ENCODE peak calls at places on chromosomes 4 and X, in seven cellular contexts. One of them, this sample, is unnamed.

GRCh38 chrX:10939384-10939783 is 171.7 kb upstream of the HCCS start:
- DNase-seq in IMR-90: peak
- DNase-seq in left lung: no peak
- DNase-seq in esophagus squamous epithelium: no peak
- DNase-seq in mucosa of descending colon: no peak
- DNase-seq in HL-60: no peak
- DNase-seq in fibroblast of mammary gland: no peak
- DNase-seq in this sample: peak

GRCh38 chrX:13090261-13091110 is 46.1 kb upstream of the FAM9C start:
- DNase-seq in IMR-90: peak
- DNase-seq in left lung: no peak
- DNase-seq in esophagus squamous epithelium: no peak
- DNase-seq in mucosa of descending colon: no peak
- DNase-seq in HL-60: peak
- DNase-seq in fibroblast of mammary gland: no peak
- DNase-seq in this sample: peak

GRCh38 chrX:149903889-149904748 is 23.1 kb downstream of the MAGEA8 start:
- DNase-seq in IMR-90: peak
- DNase-seq in left lung: no peak
- DNase-seq in esophagus squamous epithelium: no peak
- DNase-seq in mucosa of descending colon: no peak
- DNase-seq in HL-60: no peak
- DNase-seq in fibroblast of mammary gland: peak
- DNase-seq in this sample: peak

GRCh38 chr4:118036336-118036735 is 2.0 kb downstream of the NDST3 start:
- DNase-seq in IMR-90: no peak
- DNase-seq in left lung: no peak
- DNase-seq in esophagus squamous epithelium: no peak
- DNase-seq in mucosa of descending colon: peak
- DNase-seq in HL-60: no peak
- DNase-seq in fibroblast of mammary gland: no peak
- DNase-seq in this sample: no peak

GRCh38 chr4:186002853-186003252 is 66.1 kb upstream of the TLR3 start:
- DNase-seq in IMR-90: no peak
- DNase-seq in left lung: no peak
- DNase-seq in esophagus squamous epithelium: no peak
- DNase-seq in mucosa of descending colon: no peak
- DNase-seq in HL-60: no peak
- DNase-seq in fibroblast of mammary gland: no peak
- DNase-seq in this sample: no peak

GRCh38 chrX:22690116-22690515 is 309.6 kb upstream of the DDX53 start:
- DNase-seq in IMR-90: peak
- DNase-seq in left lung: no peak
- DNase-seq in esophagus squamous epithelium: no peak
- DNase-seq in mucosa of descending colon: no peak
- DNase-seq in HL-60: no peak
- DNase-seq in fibroblast of mammary gland: peak
- DNase-seq in this sample: no peak

GRCh38 chrX:50677789-50678188 is 136.2 kb downstream of the SHROOM4 start:
- DNase-seq in IMR-90: no peak
- DNase-seq in left lung: no peak
- DNase-seq in esophagus squamous epithelium: no peak
- DNase-seq in mucosa of descending colon: no peak
- DNase-seq in HL-60: no peak
- DNase-seq in fibroblast of mammary gland: no peak
- DNase-seq in this sample: no peak

GRCh38 chr4:22268350-22269025 is 247.4 kb downstream of the ADGRA3 start:
- DNase-seq in IMR-90: no peak
- DNase-seq in left lung: no peak
- DNase-seq in esophagus squamous epithelium: no peak
- DNase-seq in mucosa of descending colon: no peak
- DNase-seq in HL-60: no peak
- DNase-seq in fibroblast of mammary gland: no peak
- DNase-seq in this sample: no peak

GRCh38 chr4:133921280-133922195 is 280.1 kb downstream of the PABPC4L start:
- DNase-seq in IMR-90: peak
- DNase-seq in left lung: no peak
- DNase-seq in esophagus squamous epithelium: no peak
- DNase-seq in mucosa of descending colon: no peak
- DNase-seq in HL-60: no peak
- DNase-seq in fibroblast of mammary gland: peak
- DNase-seq in this sample: peak

GRCh38 chrX:47448165-47448806 is 34.7 kb downstream of the ZNF41 start:
- DNase-seq in IMR-90: no peak
- DNase-seq in left lung: no peak
- DNase-seq in esophagus squamous epithelium: no peak
- DNase-seq in mucosa of descending colon: no peak
- DNase-seq in HL-60: no peak
- DNase-seq in fibroblast of mammary gland: no peak
- DNase-seq in this sample: no peak

GRCh38 chr4:13989496-13989895 is 362.0 kb upstream of the BOD1L1 start:
- DNase-seq in IMR-90: no peak
- DNase-seq in left lung: no peak
- DNase-seq in esophagus squamous epithelium: no peak
- DNase-seq in mucosa of descending colon: no peak
- DNase-seq in HL-60: no peak
- DNase-seq in fibroblast of mammary gland: peak
- DNase-seq in this sample: peak

GRCh38 chr4:82629238-82630000 is 67.6 kb upstream of the TMEM150C start:
- DNase-seq in IMR-90: peak
- DNase-seq in left lung: no peak
- DNase-seq in esophagus squamous epithelium: no peak
- DNase-seq in mucosa of descending colon: no peak
- DNase-seq in HL-60: no peak
- DNase-seq in fibroblast of mammary gland: peak
- DNase-seq in this sample: peak
- TF ChIP-seq CTCF in IMR-90: no peak
- TF ChIP-seq CTCF in left lung: no peak
- TF ChIP-seq CTCF in esophagus squamous epithelium: no peak
- TF ChIP-seq CTCF in mucosa of descending colon: no peak
- TF ChIP-seq CTCF in HL-60: no peak
- TF ChIP-seq CTCF in fibroblast of mammary gland: no peak
- TF ChIP-seq CTCF in this sample: no peak

GRCh38 chr4:140211693-140212092 is 57.7 kb upstream of the MAML3 start:
- DNase-seq in IMR-90: no peak
- DNase-seq in left lung: no peak
- DNase-seq in esophagus squamous epithelium: no peak
- DNase-seq in mucosa of descending colon: no peak
- DNase-seq in HL-60: no peak
- DNase-seq in fibroblast of mammary gland: no peak
- DNase-seq in this sample: no peak
- H3K4me3 ChIP-seq in IMR-90: no peak
- H3K4me3 ChIP-seq in left lung: no peak
- H3K4me3 ChIP-seq in esophagus squamous epithelium: no peak
- H3K4me3 ChIP-seq in mucosa of descending colon: no peak
- H3K4me3 ChIP-seq in HL-60: no peak
- H3K4me3 ChIP-seq in fibroblast of mammary gland: no peak
- H3K4me3 ChIP-seq in this sample: no peak

GRCh38 chr4:10185518-10186227 is 69.1 kb upstream of the WDR1 start:
- DNase-seq in IMR-90: no peak
- DNase-seq in left lung: no peak
- DNase-seq in esophagus squamous epithelium: no peak
- DNase-seq in mucosa of descending colon: no peak
- DNase-seq in HL-60: no peak
- DNase-seq in fibroblast of mammary gland: no peak
- DNase-seq in this sample: no peak

GRCh38 chr4:10184501-10184938 is 67.9 kb upstream of the WDR1 start:
- DNase-seq in IMR-90: no peak
- DNase-seq in left lung: no peak
- DNase-seq in esophagus squamous epithelium: no peak
- DNase-seq in mucosa of descending colon: no peak
- DNase-seq in HL-60: no peak
- DNase-seq in fibroblast of mammary gland: no peak
- DNase-seq in this sample: no peak

GRCh38 chr4:10183462-10183861 is 66.9 kb upstream of the WDR1 start:
- DNase-seq in IMR-90: no peak
- DNase-seq in left lung: no peak
- DNase-seq in esophagus squamous epithelium: no peak
- DNase-seq in mucosa of descending colon: no peak
- DNase-seq in HL-60: peak
- DNase-seq in fibroblast of mammary gland: no peak
- DNase-seq in this sample: no peak

GRCh38 chr4:10182446-10183424 is 66.1 kb upstream of the WDR1 start:
- DNase-seq in IMR-90: no peak
- DNase-seq in left lung: no peak
- DNase-seq in esophagus squamous epithelium: no peak
- DNase-seq in mucosa of descending colon: no peak
- DNase-seq in HL-60: no peak
- DNase-seq in fibroblast of mammary gland: no peak
- DNase-seq in this sample: no peak

GRCh38 chr4:10184051-10184450 is 67.5 kb upstream of the WDR1 start:
- DNase-seq in IMR-90: peak
- DNase-seq in left lung: no peak
- DNase-seq in esophagus squamous epithelium: no peak
- DNase-seq in mucosa of descending colon: no peak
- DNase-seq in HL-60: no peak
- DNase-seq in fibroblast of mammary gland: no peak
- DNase-seq in this sample: peak
- TF ChIP-seq CTCF in IMR-90: no peak
- TF ChIP-seq CTCF in left lung: no peak
- TF ChIP-seq CTCF in esophagus squamous epithelium: no peak
- TF ChIP-seq CTCF in mucosa of descending colon: no peak
- TF ChIP-seq CTCF in HL-60: no peak
- TF ChIP-seq CTCF in fibroblast of mammary gland: no peak
- TF ChIP-seq CTCF in this sample: no peak

GRCh38 chrX:137550561-137551305 is 15.2 kb upstream of the ZIC3 start:
- DNase-seq in IMR-90: no peak
- DNase-seq in left lung: no peak
- DNase-seq in esophagus squamous epithelium: no peak
- DNase-seq in mucosa of descending colon: no peak
- DNase-seq in HL-60: no peak
- DNase-seq in fibroblast of mammary gland: no peak
- DNase-seq in this sample: no peak

GRCh38 chrX:137547291-137547690 is 18.6 kb upstream of the ZIC3 start:
- DNase-seq in IMR-90: no peak
- DNase-seq in left lung: no peak
- DNase-seq in esophagus squamous epithelium: no peak
- DNase-seq in mucosa of descending colon: no peak
- DNase-seq in HL-60: no peak
- DNase-seq in fibroblast of mammary gland: no peak
- DNase-seq in this sample: no peak

GRCh38 chrX:137549073-137549472 is 16.9 kb upstream of the ZIC3 start:
- DNase-seq in IMR-90: no peak
- DNase-seq in left lung: no peak
- DNase-seq in esophagus squamous epithelium: no peak
- DNase-seq in mucosa of descending colon: no peak
- DNase-seq in HL-60: no peak
- DNase-seq in fibroblast of mammary gland: no peak
- DNase-seq in this sample: no peak

GRCh38 chrX:137548261-137548660 is 17.7 kb upstream of the ZIC3 start:
- DNase-seq in IMR-90: no peak
- DNase-seq in left lung: no peak
- DNase-seq in esophagus squamous epithelium: no peak
- DNase-seq in mucosa of descending colon: no peak
- DNase-seq in HL-60: no peak
- DNase-seq in fibroblast of mammary gland: no peak
- DNase-seq in this sample: no peak

GRCh38 chrX:137549846-137550534 is 15.9 kb upstream of the ZIC3 start:
- DNase-seq in IMR-90: no peak
- DNase-seq in left lung: no peak
- DNase-seq in esophagus squamous epithelium: no peak
- DNase-seq in mucosa of descending colon: no peak
- DNase-seq in HL-60: no peak
- DNase-seq in fibroblast of mammary gland: no peak
- DNase-seq in this sample: peak
- H3K4me3 ChIP-seq in IMR-90: no peak
- H3K4me3 ChIP-seq in left lung: no peak
- H3K4me3 ChIP-seq in esophagus squamous epithelium: peak
- H3K4me3 ChIP-seq in mucosa of descending colon: no peak
- H3K4me3 ChIP-seq in HL-60: no peak
- H3K4me3 ChIP-seq in fibroblast of mammary gland: no peak
- H3K4me3 ChIP-seq in this sample: peak

This sample was measured in choroid plexus epithelial cell.